ENCODE peak calls at places on chromosomes 6 and 20, in ten cellular contexts. E is brain microvascular endothelial cell; U is AG04450; L is left ventricle myocardium inferior; I is tibial artery; P is RWPE2; X is CD8-positive, alpha-beta T cell; W is endodermal cell; D is choroid plexus epithelial cell; A is GM12865. S is an unnamed sample.

GRCh38 chr20:6091661-6092060 is 31.2 kb downstream of the FERMT1 start:
- DNase-seq in E (no peak), U (no peak), L (no peak), I (no peak), P (no peak), X (no peak), W (no peak), D (no peak), A (no peak), S (no peak)

GRCh38 chr20:3752386-3752759 is 15.2 kb downstream of the ADISSP start:
- DNase-seq in E (no peak), U (no peak), L (no peak), I (no peak), P (no peak), X (no peak), W (no peak), D (no peak), A (no peak), S (no peak)

GRCh38 chr20:13251556-13251955 is 30.5 kb downstream of the ISM1 start:
- DNase-seq in E (no peak), U (no peak), L (no peak), I (peak), P (no peak), X (no peak), W (no peak), D (no peak), A (no peak), S (no peak)

GRCh38 chr6:104983296-104983695 is 26.4 kb downstream of the LIN28B start:
- DNase-seq in E (no peak), U (no peak), L (no peak), I (no peak), P (no peak), X (no peak), W (no peak), D (no peak), A (no peak), S (no peak)

GRCh38 chr6:80142586-80142985 is 36.1 kb downstream of the BCKDHB start:
- DNase-seq in E (no peak), U (no peak), L (no peak), I (no peak), P (no peak), X (no peak), W (no peak), D (peak), A (no peak), S (no peak)

GRCh38 chr6:55175078-55175777 is 913 bp downstream of the HCRTR2 start:
- DNase-seq in E (no peak), U (no peak), L (no peak), I (no peak), P (no peak), X (no peak), W (peak), D (no peak), A (no peak), S (no peak)

GRCh38 chr6:85660181-85660611 is 17.5 kb upstream of the SYNCRIP start:
- DNase-seq in E (peak), U (peak), L (no peak), I (no peak), P (peak), X (no peak), W (no peak), D (peak), A (no peak), S (peak)

GRCh38 chr6:111995409-111995808 is 58.5 kb upstream of the CCN6 start:
- DNase-seq in E (no peak), U (no peak), L (no peak), I (no peak), P (no peak), X (no peak), W (peak), D (no peak), A (no peak), S (no peak)

GRCh38 chr6:30882764-30883475 is 1.4 kb upstream of the DDR1 start:
- DNase-seq in E (no peak), U (no peak), L (no peak), I (no peak), P (peak), X (peak), W (peak), D (no peak), A (peak), S (no peak)

GRCh38 chr6:82785206-82785605 is 280.4 kb downstream of the UBE3D start:
- DNase-seq in E (peak), U (no peak), L (no peak), I (no peak), P (no peak), X (no peak), W (no peak), D (peak), A (no peak), S (no peak)

GRCh38 chr6:82786251-82786650 is 279.4 kb downstream of the UBE3D start:
- DNase-seq in E (no peak), U (no peak), L (no peak), I (no peak), P (no peak), X (no peak), W (no peak), D (no peak), A (no peak), S (no peak)

GRCh38 chr6:82781805-82782204 is 283.8 kb downstream of the UBE3D start:
- DNase-seq in E (no peak), U (no peak), L (no peak), I (no peak), P (no peak), X (no peak), W (no peak), D (no peak), A (no peak), S (no peak)

GRCh38 chr6:82780334-82780733 is 285.3 kb downstream of the UBE3D start:
- DNase-seq in E (no peak), U (no peak), L (no peak), I (no peak), P (no peak), X (no peak), W (no peak), D (no peak), A (no peak), S (no peak)

GRCh38 chr6:82783587-82784253 is 281.9 kb downstream of the UBE3D start:
- DNase-seq in E (no peak), U (no peak), L (no peak), I (no peak), P (no peak), X (no peak), W (peak), D (no peak), A (peak), S (no peak)
- TF ChIP-seq CTCF in E (peak), U (peak), L (no peak), I (no peak), P (no peak), X (no peak), W (peak), D (no peak), A (peak), S (no peak)

GRCh38 chr6:32945953-32946352 is 5.1 kb upstream of the HLA-DMB start:
- DNase-seq in E (no peak), U (no peak), L (no peak), I (no peak), P (no peak), X (no peak), W (no peak), D (no peak), A (no peak), S (no peak)

GRCh38 chr6:32944265-32944664 is 3.4 kb upstream of the HLA-DMB start:
- DNase-seq in E (no peak), U (no peak), L (no peak), I (peak), P (no peak), X (peak), W (no peak), D (no peak), A (peak), S (no peak)

GRCh38 chr6:32946893-32947292 is 6.0 kb downstream of the HLA-DMA start:
- DNase-seq in E (no peak), U (no peak), L (no peak), I (no peak), P (no peak), X (no peak), W (no peak), D (no peak), A (no peak), S (no peak)

GRCh38 chr6:32943864-32944263 is 3.0 kb upstream of the HLA-DMB start:
- DNase-seq in E (no peak), U (no peak), L (no peak), I (no peak), P (no peak), X (no peak), W (no peak), D (no peak), A (no peak), S (no peak)

GRCh38 chr6:32945106-32945761 is 4.4 kb upstream of the HLA-DMB start:
- DNase-seq in E (no peak), U (no peak), L (no peak), I (no peak), P (no peak), X (no peak), W (no peak), D (no peak), A (peak), S (no peak)
- H3K4me3 ChIP-seq in E (no peak), U (no peak), L (no peak), I (no peak), P (no peak), X (no peak), W (no peak), D (no peak), A (peak), S (no peak)

GRCh38 chr6:15515660-15516375 is 147.0 kb downstream of the DTNBP1 start:
- DNase-seq in E (no peak), U (no peak), L (no peak), I (no peak), P (no peak), X (no peak), W (no peak), D (no peak), A (no peak), S (no peak)
- TF ChIP-seq CTCF in E (no peak), U (no peak), L (peak), I (no peak), P (no peak), X (no peak), W (peak), D (peak), A (no peak), S (no peak)

GRCh38 chr6:23176471-23176870 is 607.1 kb downstream of the HDGFL1 start:
- DNase-seq in E (no peak), U (no peak), L (no peak), I (no peak), P (no peak), X (no peak), W (no peak), D (no peak), A (no peak), S (no peak)
- H3K4me3 ChIP-seq in E (no peak), U (no peak), L (no peak), I (peak), P (no peak), X (no peak), W (no peak), D (no peak), A (no peak), S (no peak)

GRCh38 chr20:59381658-59382057 is 81.2 kb downstream of the EDN3 start:
- DNase-seq in E (no peak), U (no peak), L (no peak), I (no peak), P (no peak), X (no peak), W (no peak), D (no peak), A (no peak), S (no peak)
- TF ChIP-seq CTCF in E (no peak), U (no peak), L (no peak), I (no peak), P (no peak), X (no peak), W (no peak), D (no peak), A (no peak), S (no peak)

DNA sequence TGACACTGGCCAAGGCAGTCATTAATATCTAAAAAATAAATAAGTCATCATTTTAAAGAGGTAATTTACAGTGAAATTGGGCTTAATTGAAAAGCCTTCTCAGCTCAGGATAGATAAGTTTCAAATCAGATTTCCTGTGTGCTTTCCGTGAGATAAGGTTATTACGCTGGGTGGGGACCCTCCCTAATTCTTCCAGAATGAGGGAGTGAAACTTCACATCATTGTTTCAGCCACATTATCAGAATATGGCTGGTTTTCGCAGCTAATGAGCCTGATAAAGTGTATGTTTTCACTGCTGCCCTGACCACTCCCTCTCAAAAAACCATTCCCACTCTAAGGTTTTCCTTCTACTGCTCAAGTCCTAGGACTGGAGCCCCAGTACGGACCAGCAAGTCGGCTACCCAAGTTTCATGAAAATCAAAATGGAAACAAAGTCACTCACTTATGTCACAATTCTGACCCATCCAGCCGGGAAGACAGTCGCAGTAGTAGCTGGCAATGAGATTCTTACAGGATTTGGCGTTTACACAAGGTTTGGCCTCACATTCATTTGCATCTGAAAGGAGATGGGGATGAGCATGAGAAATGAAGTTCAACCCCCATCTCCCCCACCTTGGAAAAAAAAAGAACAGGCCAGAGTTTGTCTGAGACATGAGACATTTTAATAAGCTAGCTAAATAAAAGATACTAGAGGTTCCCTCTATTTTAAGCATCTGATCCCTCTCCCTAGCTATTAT is 24.6 kb downstream of the JAG1 start:
- DNase-seq in E (no peak), U (no peak), L (no peak), I (peak), P (no peak), X (no peak), W (no peak), D (no peak), A (peak), S (no peak)
- H3K4me3 ChIP-seq in E (no peak), U (no peak), L (no peak), I (no peak), P (no peak), X (no peak), W (no peak), D (no peak), A (no peak), S (no peak)

DNA sequence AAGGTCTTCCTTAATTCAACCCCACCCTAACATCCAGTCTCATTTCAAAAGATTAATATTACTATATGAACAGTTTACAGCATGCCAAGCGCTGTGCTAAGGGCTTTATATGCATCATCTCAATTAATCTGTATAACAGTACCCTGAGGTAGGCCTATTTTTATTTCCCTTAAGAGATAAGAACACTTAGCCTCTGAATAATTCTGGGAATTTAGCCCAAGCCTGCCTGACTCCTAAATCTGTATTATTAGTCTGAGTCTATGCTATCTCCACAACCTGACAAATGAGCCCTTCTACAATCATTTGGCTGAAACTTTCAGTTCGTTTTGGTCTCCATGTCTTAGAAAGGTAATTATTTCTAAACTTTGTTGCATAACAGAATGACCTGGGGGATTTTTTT is 77.7 kb upstream of the SAMD5 start:
- DNase-seq in E (no peak), U (no peak), L (no peak), I (no peak), P (no peak), X (no peak), W (no peak), D (no peak), A (no peak), S (no peak)
- TF ChIP-seq CTCF in E (no peak), U (no peak), L (no peak), I (no peak), P (no peak), X (no peak), W (no peak), D (no peak), A (no peak), S (no peak)

DNA sequence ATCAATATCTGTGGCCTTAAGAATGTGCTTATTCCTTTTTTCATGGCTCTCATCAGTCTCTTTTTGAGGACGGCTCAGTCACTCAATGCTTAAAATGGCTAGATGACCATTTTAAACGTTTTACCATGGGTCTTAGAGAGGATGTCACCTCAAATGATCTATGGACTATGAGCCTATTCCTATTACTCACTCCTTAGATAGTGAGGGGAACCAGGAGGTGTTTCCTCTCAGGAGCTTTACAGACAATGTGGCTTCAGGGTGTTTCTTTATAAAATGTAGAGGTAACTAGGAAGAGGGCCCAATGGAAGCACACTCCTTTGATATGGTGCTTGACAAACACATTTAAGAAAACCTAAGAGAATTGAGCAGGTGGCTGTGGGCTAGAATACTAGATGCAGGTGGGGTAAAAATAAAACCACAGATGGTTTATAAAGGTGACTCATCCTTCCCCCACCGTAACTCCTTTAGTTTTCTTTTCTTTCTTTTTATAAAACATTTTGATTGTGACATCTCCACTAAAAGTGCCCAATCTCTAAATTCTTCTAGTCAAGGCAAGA is 1.5 kb upstream of the TMEM200A start:
- DNase-seq in E (no peak), U (no peak), L (no peak), I (no peak), P (no peak), X (no peak), W (no peak), D (no peak), A (no peak), S (no peak)
- H3K4me3 ChIP-seq in E (no peak), U (peak), L (no peak), I (no peak), P (no peak), X (no peak), W (no peak), D (no peak), A (no peak), S (peak)